ENCODE peak calls at places on chromosomes 13 and 19, in seven cellular contexts. S is astrocyte of the cerebellum, V is CD14-positive monocyte, G is astrocyte of the spinal cord, B is PC-3, P is omental fat pad, A is adrenal gland. F is an unnamed sample.

GRCh38 chr13:31951215-31951678 is 80.3 kb upstream of the FRY start:
- DNase-seq in S (no peak), B (peak; percentile 53), A (peak; percentile 65), G (no peak), P (no peak), V (peak; percentile 99), F (peak; percentile 51)

GRCh38 chr19:33152178-33152577 is 20.3 kb downstream of the WDR88 start:
- DNase-seq in P (no peak), A (no peak), B (no peak), V (no peak), G (no peak), S (no peak), F (no peak)

GRCh38 chr19:11092181-11092538 is 2.9 kb downstream of the LDLR start:
- DNase-seq in S (no peak), B (peak; percentile 87), P (no peak), A (no peak), V (no peak), G (peak; percentile 75), F (no peak)

GRCh38 chr13:39634956-39635355 is 20.5 kb upstream of the COG6 start:
- DNase-seq in G (no peak), P (no peak), B (no peak), A (no peak), V (no peak), S (no peak), F (no peak)

GRCh38 chr19:58497634-58498170 is 14.1 kb downstream of the SLC27A5 start:
- DNase-seq in S (no peak), P (no peak), V (no peak), B (no peak), A (no peak), G (no peak), F (no peak)

GRCh38 chr19:46775642-46776258 is 12.6 kb downstream of the SLC1A5 start:
- DNase-seq in V (no peak), B (no peak), S (no peak), A (no peak), G (no peak), P (no peak), F (no peak)

GRCh38 chr19:46902402-46902766 is 41.6 kb downstream of the ARHGAP35 start:
- DNase-seq in B (peak; percentile 86), V (no peak), S (no peak), P (no peak), G (no peak), A (no peak), F (no peak)

GRCh38 chr19:32976223-32976805 is 4.3 kb downstream of the FAAP24 start:
- DNase-seq in V (no peak), B (peak; percentile 73), A (peak; percentile 84), G (peak; percentile 73), P (peak; percentile 75), S (peak; percentile 56), F (peak; percentile 74)

GRCh38 chr19:18762125-18763023 is 28.7 kb downstream of the COMP start:
- DNase-seq in V (no peak), B (peak; percentile 95), P (no peak), S (peak; percentile 37), G (peak; percentile 35), A (peak; percentile 90), F (peak; percentile 98)

GRCh38 chr13:91185294-91185863 is 162.1 kb upstream of the MIR17HG start:
- DNase-seq in A (no peak), S (peak; percentile 15), G (peak; percentile 46), V (no peak), B (peak; percentile 54), P (no peak), F (peak; percentile 28)

GRCh38 chr19:6739390-6739883 is at the start of gene TRIP10:
- DNase-seq in A (peak; percentile 92), P (no peak), V (no peak), B (peak; percentile 87), G (peak; percentile 79), S (no peak), F (peak; percentile 84)

GRCh38 chr19:11345122-11345752 is 831 bp downstream of the TMEM205 start:
- DNase-seq in V (no peak), B (peak; percentile 63), A (peak; percentile 37), P (no peak), G (no peak), S (no peak), F (peak; percentile 81)

GRCh38 chr19:16027528-16027927 is 48.8 kb upstream of the TPM4 start:
- DNase-seq in P (no peak), S (no peak), G (no peak), B (no peak), A (no peak), V (no peak), F (no peak)

DNA sequence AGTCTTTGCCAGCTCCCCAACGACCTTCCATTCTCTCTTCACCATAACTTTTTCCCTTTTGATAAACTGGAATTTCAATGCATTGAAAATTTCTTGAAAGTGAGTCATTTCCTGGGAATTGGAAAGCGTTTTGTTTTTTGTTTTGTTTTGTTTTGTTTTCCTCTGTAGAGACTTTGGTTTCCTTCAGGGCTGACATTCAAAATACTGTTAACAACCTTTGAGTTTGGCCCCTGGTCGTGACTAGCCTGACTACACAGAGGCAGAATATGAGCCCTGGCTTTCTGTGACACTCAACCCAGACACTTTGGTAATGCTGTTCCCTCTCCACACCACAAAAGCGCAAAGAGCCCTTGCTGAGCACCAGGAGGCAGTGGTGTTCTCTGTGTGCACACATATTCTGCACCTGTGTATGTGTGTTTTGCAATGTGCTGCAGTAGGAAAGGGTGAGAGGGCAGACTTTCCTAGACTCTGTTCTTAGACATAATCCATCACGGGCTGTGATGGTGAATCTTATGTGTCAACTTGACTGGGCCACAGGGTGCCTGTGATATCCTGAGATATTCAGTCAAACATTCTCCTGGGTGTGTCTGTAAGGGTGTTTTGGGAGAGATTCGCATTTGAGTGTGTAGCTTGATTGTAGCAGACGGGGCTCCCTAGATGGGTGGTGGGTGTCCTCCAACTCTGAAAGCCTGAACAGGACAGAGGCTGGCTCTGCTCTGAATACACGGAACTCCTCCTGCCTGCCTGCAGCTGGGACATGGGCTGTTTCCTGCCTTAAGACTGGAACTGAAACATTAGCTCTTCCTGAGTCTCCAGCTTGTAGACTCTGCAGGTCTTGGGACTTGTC is 29.5 kb upstream of the ANKRD10 start:
- DNase-seq in V (no peak), P (no peak), A (peak; percentile 47), B (peak; percentile 70), G (peak; percentile 59), S (peak; percentile 29), F (peak; percentile 77)
- TF ChIP-seq CTCF in V (no peak), P (no peak), A (peak; percentile 31), B (peak; percentile 86), G (peak; percentile 81), S (peak; percentile 78), F (peak; percentile 71)

DNA sequence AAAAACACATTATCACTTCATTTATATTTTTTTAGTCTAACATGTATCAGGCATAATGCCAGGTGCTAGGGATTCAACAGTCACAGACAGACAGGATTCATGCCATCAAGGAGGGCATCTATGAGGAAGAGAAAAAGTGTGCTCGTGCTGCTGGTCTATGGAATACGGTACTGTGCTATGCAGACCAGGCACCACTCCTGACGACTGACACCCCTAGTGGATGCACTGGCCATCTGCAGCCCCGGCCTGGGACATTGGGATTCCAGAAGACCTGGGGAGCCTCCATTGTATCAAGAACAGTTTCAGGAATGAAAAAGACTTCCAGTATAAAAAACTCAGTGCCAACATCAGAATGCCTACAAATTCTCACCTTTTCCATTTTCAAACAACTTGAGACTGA is 94.0 kb downstream of the KLF12 start:
- DNase-seq in A (peak; percentile 33), B (peak; percentile 31), P (no peak), G (peak; percentile 29), V (no peak), S (no peak), F (peak; percentile 54)
- TF ChIP-seq CTCF in A (peak; percentile 3), B (peak; percentile 58), P (no peak), G (peak; percentile 65), V (peak; percentile 30), S (peak; percentile 67), F (peak; percentile 29)

DNA sequence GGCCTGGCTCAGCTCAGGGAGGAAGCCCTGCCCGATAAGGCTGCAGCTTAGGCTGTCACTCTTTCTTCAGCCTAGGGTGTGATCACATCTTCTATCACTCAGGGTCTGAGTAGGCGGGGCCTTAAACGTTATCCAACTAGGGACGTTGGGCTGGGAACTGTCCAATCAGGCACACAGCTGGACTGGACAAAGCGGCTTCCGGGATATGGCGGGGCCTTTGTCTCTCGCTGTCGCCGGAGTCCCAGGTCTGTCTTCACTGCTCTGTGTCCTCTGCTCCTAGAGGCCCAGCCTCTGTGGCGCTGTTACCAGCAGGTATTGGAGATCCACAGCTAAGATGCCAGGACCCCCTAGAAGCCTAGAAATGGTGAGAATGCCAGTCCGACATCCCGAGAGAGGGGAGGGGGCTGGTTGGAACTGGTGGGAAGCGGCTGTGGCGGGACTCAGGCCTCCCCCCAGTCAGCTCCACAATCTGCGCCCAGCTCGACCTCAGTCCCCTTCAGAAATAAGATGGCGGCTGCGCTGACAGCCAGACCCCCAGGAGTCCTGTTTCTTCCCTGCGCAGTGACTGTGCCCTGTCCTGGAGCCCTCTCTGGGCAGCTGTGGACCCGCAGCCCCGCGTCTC is at the start of gene ZNF254:
- DNase-seq in P (peak; percentile 61), V (peak; percentile 88), G (peak; percentile 95), A (peak; percentile 97), S (peak; percentile 93), B (peak; percentile 94), F (peak; percentile 87)
- TF ChIP-seq CTCF in P (no peak), V (no peak), G (peak; percentile 9), A (no peak), S (peak; percentile 7), B (no peak), F (no peak)

GRCh38 chr19:8366961-8367326 is 3.0 kb downstream of the ANGPTL4 start:
- DNase-seq in G (no peak), V (no peak), P (peak; percentile 52), A (no peak), S (no peak), B (no peak), F (peak; percentile 79)

GRCh38 chr19:8361921-8362793 is 1.8 kb upstream of the ANGPTL4 start:
- DNase-seq in B (peak; percentile 100), P (peak; percentile 93), V (peak; percentile 79), A (peak; percentile 99), G (peak; percentile 96), S (peak; percentile 85), F (peak; percentile 100)

GRCh38 chr19:8366121-8366581 is 2.2 kb downstream of the ANGPTL4 start:
- DNase-seq in A (no peak), B (no peak), P (no peak), G (no peak), S (no peak), V (no peak), F (peak; percentile 55)

GRCh38 chr19:8367327-8368001 is 3.5 kb downstream of the ANGPTL4 start:
- DNase-seq in S (peak; percentile 94), V (no peak), P (peak; percentile 93), A (peak; percentile 89), B (peak; percentile 97), G (peak; percentile 96), F (peak; percentile 100)

DNA sequence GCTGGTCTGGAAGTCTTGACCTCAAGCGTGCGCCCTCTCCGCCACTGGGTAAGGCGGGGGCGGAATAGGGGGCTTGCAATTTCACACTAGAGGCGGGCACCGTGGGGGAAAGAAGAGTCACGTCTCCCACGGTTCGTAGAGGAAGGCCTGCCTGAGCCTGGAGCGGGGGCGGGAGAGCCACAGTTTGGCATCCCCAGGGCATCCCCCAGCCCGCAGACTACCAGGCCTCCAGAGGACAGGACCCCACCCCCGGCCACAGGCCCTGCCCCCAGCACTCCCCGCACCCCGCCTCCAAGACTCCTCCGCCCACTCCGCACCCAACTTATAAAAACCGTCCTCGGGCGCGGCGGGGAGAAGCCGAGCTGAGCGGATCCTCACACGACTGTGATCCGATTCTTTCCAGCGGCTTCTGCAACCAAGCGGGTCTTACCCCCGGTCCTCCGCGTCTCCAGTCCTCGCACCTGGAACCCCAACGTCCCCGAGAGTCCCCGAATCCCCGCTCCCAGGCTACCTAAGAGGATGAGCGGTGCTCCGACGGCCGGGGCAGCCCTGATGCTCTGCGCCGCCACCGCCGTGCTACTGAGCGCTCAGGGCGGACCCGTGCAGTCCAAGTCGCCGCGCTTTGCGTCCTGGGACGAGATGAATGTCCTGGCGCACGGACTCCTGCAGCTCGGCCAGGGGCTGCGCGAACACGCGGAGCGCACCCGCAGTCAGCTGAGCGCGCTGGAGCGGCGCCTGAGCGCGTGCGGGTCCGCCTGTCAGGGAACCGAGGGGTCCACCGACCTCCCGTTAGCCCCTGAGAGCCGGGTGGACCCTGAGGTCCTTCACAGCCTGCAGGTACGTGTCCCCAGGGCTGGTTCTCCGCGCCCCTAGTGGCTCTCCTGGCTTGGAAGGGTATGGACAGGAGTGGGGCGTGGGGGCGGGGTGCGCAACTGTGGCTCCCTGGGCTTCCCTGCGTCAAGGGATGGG is at the start of gene ANGPTL4:
- DNase-seq in A (peak; percentile 66), V (no peak), B (peak; percentile 79), S (no peak), G (peak; percentile 74), P (peak; percentile 58), F (peak; percentile 89)
- TF ChIP-seq CTCF in A (peak; percentile 22), V (no peak), B (peak; percentile 44), S (no peak), G (peak; percentile 34), P (no peak), F (no peak)

F was measured in MCF 10A.